ENCODE peak calls at places on chromosomes 6 and 20, in five cellular contexts. K, L, X, G and I are unnamed samples. For H3K4me1, the result is how much of the 10 kb centered on the place peaks cover.

GRCh38 chr20:34956751-34957472 is 1.2 kb downstream of the MYH7B start:
- DNase-seq in K (no peak), G (no peak), L (no peak), X (no peak), I (no peak)

GRCh38 chr6:10874207-10874606 is 7.6 kb downstream of the GCM2 start:
- DNase-seq in X (no peak), K (no peak), G (no peak), L (no peak), I (no peak)

GRCh38 chr6:20826378-20826777 is 292.1 kb downstream of the CDKAL1 start:
- DNase-seq in L (no peak), X (no peak), G (no peak), K (no peak), I (no peak)

GRCh38 chr6:18551228-18551627 is 164.1 kb downstream of the RNF144B start:
- DNase-seq in L (no peak), K (no peak), G (no peak), X (no peak), I (no peak)

GRCh38 chr6:75842191-75842590 is 93.2 kb downstream of the MYO6 start:
- DNase-seq in X (no peak), L (no peak), G (no peak), K (no peak), I (no peak)

GRCh38 chr6:122717350-122717749 is 62.2 kb upstream of the FABP7 start:
- DNase-seq in K (no peak), L (no peak), X (no peak), G (peak), I (no peak)

GRCh38 chr20:12775041-12775440 is 233.7 kb upstream of the SPTLC3 start:
- DNase-seq in K (no peak), G (no peak), X (no peak), L (no peak), I (no peak)

GRCh38 chr6:132798820-132799538 is 542 bp upstream of the SLC18B1 start:
- DNase-seq in L (peak), X (peak), G (peak), K (peak), I (peak)

GRCh38 chr6:71513036-71513435 is 224.4 kb downstream of the OGFRL1 start:
- DNase-seq in G (no peak), K (no peak), X (no peak), L (no peak), I (no peak)

GRCh38 chr20:1094706-1095220 is 23.6 kb upstream of the PSMF1 start:
- DNase-seq in X (no peak), G (no peak), L (no peak), K (no peak), I (no peak)

GRCh38 chr6:139482184-139482751 is 107.8 kb upstream of the CITED2 start:
- DNase-seq in G (no peak), X (no peak), K (no peak), L (no peak), I (no peak)

GRCh38 chr20:56860413-56860812 is 231.3 kb downstream of the TFAP2C start:
- DNase-seq in G (no peak), L (no peak), X (no peak), K (no peak), I (no peak)

GRCh38 chr6:143701343-143702234 is 23.8 kb downstream of the PHACTR2 start:
- DNase-seq in K (no peak), L (no peak), X (no peak), G (no peak), I (peak)

GRCh38 chr6:145278163-145278807 is 457.0 kb downstream of the EPM2A start:
- DNase-seq in K (no peak), L (no peak), X (no peak), G (no peak), I (no peak)

GRCh38 chr20:54048489-54048888 is 21.9 kb downstream of the BCAS1 start:
- DNase-seq in K (no peak), G (no peak), X (no peak), L (no peak), I (no peak)

GRCh38 chr20:34709836-34710567 is 5.9 kb downstream of the TP53INP2 start:
- DNase-seq in L (peak), K (peak), G (peak), X (no peak), I (no peak)

GRCh38 chr6:33206864-33207568 is 1.3 kb upstream of the RING1 start:
- DNase-seq in G (no peak), X (no peak), L (no peak), K (no peak), I (no peak)

GRCh38 chr20:31860431-31861345 is 9.6 kb downstream of the DUSP15 start:
- DNase-seq in G (peak), K (no peak), L (no peak), X (peak), I (no peak)

GRCh38 chr20:1890469-1891262 is 4.5 kb upstream of the SIRPA start:
- DNase-seq in L (peak), X (no peak), K (no peak), G (no peak), I (no peak)

GRCh38 chr20:41411458-41411857 is 44.8 kb upstream of the EMILIN3 start:
- DNase-seq in K (no peak), G (no peak), L (no peak), X (peak), I (no peak)

GRCh38 chr6:82681119-82681714 is 317.6 kb downstream of the TPBG start:
- DNase-seq in L (no peak), G (no peak), K (no peak), X (no peak), I (no peak)

GRCh38 chr20:50121858-50122271 is 8.9 kb upstream of the UBE2V1 start:
- DNase-seq in X (peak), L (no peak), G (no peak), K (no peak), I (no peak)

GRCh38 chr6:89388846-89389245 is 23.2 kb downstream of the RRAGD start:
- DNase-seq in G (no peak), X (no peak), K (no peak), L (no peak), I (no peak)

GRCh38 chr6:160950507-160950906 is 41.1 kb upstream of the MAP3K4 start:
- DNase-seq in X (no peak), K (no peak), G (no peak), L (peak), I (no peak)

GRCh38 chr6:2982464-2983121 is 11.2 kb upstream of the SERPINB6 start:
- DNase-seq in G (no peak), L (no peak), X (no peak), K (no peak), I (no peak)

GRCh38 chr6:4884646-4885427 is 108.6 kb downstream of the CDYL start:
- DNase-seq in X (no peak), G (no peak), L (no peak), K (no peak), I (no peak)

GRCh38 chr20:58619847-58620431 is 31.1 kb upstream of the STX16 start:
- DNase-seq in G (no peak), X (no peak), K (no peak), L (no peak), I (no peak)

GRCh38 chr6:80454197-80454596 is 347.7 kb downstream of the BCKDHB start:
- DNase-seq in L (no peak), X (no peak), K (no peak), G (no peak), I (no peak)

DNA sequence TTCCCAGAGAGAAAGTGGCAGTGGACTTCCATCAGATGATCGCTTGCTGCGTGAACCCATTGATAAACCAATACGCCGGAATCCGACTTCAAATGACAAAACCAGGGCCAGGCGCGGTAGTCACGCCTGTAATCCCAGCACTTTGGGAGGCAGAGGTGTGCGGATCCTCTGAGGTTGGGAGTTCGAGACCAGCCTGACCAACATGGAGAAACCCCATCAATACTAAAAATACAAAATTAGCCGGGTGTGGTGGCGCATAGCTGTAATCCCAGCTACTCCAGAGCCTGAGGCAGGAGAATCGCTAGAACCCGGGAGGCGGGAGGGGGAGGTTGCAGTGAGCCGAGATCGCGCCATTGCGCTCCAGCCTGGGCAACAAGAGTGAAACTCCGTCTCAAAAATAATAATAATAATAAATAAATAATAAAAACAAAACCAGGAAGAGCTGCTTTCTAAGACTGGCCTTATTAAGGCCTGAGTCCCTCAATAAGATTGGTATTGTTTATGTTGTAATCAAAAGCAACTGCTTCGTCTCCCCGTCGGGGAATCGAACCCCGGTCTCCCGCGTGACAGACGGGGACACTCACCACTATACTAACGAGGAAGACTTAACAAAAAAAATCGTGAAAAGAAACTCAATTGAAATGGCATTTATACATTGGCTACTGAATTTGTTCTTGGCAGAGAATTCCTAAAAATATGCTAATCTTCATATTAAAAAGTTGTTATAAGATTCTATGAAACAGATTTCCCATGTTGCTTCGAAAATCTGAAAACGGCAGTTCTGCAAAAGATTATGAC is 110.2 kb upstream of the ZNF184 start:
- DNase-seq in L (no peak), G (peak), X (no peak), K (no peak), I (no peak)
- H3K4me3 ChIP-seq in L (no peak), G (peak), X (no peak), K (no peak), I (no peak)

GRCh38 chr6:158703840-158704822 is 54.3 kb downstream of the SYTL3 start:
- DNase-seq in K (peak), L (peak), G (peak), X (peak), I (peak)
- H3K4me1 ChIP-seq in K (under half), L (under half), G (under half), X (under half), I (under half)

GRCh38 chr20:16527438-16527837 is 45.8 kb downstream of the KIF16B start:
- DNase-seq in G (no peak), X (no peak), L (no peak), K (no peak), I (no peak)
- H3K27ac ChIP-seq in G (no peak), X (no peak), L (no peak), K (peak), I (peak)

GRCh38 chr20:37734228-37734980 is 40.6 kb downstream of the CTNNBL1 start:
- DNase-seq in L (no peak), X (no peak), K (no peak), G (no peak), I (no peak)
- H3K4me3 ChIP-seq in L (no peak), X (no peak), K (no peak), G (no peak), I (no peak)

GRCh38 chr20:17640875-17641378 is 41.1 kb downstream of the RRBP1 start:
- DNase-seq in K (no peak), X (no peak), L (no peak), G (no peak), I (no peak)

GRCh38 chr20:17643531-17644188 is 38.4 kb downstream of the RRBP1 start:
- DNase-seq in L (peak), X (peak), K (no peak), G (no peak), I (no peak)

GRCh38 chr20:17642404-17643269 is 39.4 kb downstream of the RRBP1 start:
- DNase-seq in L (peak), K (no peak), G (no peak), X (no peak), I (no peak)

GRCh38 chr20:17641520-17641964 is 40.5 kb downstream of the RRBP1 start:
- DNase-seq in G (no peak), K (no peak), L (no peak), X (no peak), I (no peak)

DNA sequence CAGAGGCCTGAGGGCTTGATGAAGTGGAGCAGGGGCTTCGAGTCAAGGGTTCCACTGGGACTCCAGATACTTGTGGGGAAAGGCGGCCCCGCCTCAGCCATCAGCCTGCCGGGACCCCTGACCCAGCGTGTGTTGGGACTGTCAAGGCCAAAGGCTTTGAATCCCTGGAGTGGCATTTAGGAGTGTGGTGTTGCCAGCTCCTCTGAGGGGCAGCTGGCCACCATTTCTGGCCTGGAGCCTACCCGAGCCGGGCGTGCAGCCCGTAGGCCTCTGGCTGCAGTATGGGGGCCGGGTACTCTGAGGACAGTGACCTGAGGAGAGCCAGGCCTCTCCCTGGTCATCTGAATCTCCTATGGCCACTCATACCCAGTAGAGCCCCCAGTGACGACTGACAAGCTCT is 40.0 kb downstream of the RRBP1 start:
- DNase-seq in X (no peak), L (peak), G (no peak), K (no peak), I (no peak)
- H3K4me1 ChIP-seq in X (under half), L (under half), G (under half), K (under half), I (under half)

GRCh38 chr6:35665573-35665972 is 23.1 kb downstream of the FKBP5 start:
- DNase-seq in X (no peak), G (no peak), L (no peak), K (no peak), I (no peak)

GRCh38 chr6:35668096-35668495 is 20.6 kb downstream of the FKBP5 start:
- DNase-seq in L (no peak), K (no peak), G (no peak), X (no peak), I (no peak)

GRCh38 chr6:35668708-35669440 is 19.8 kb downstream of the FKBP5 start:
- DNase-seq in K (no peak), L (no peak), G (no peak), X (no peak), I (no peak)

GRCh38 chr6:35673755-35674154 is 15.0 kb downstream of the FKBP5 start:
- DNase-seq in G (no peak), K (no peak), X (no peak), L (no peak), I (no peak)

GRCh38 chr6:35669441-35669776 is 19.3 kb downstream of the FKBP5 start:
- DNase-seq in K (no peak), L (no peak), X (peak), G (no peak), I (no peak)
- H3K27ac ChIP-seq in K (no peak), L (peak), X (peak), G (no peak), I (no peak)